ENCODE peak calls at places on chromosomes 16 and 17, in nine cellular contexts. K, E, S, W, X, N, Z, R and L are unnamed samples.

GRCh38 chr16:65751622-65752598 is 614.6 kb upstream of the CDH5 start:
- DNase-seq in W (no peak), N (no peak), S (no peak), E (peak), R (no peak), X (no peak), K (no peak), Z (no peak), L (no peak)

GRCh38 chr16:67668495-67669157 is 2.0 kb downstream of the C16orf86 start:
- DNase-seq in W (no peak), K (no peak), Z (no peak), X (no peak), R (peak), N (no peak), S (no peak), E (no peak), L (no peak)

GRCh38 chr16:50154369-50154947 is 1.4 kb downstream of the TENT4B start:
- DNase-seq in X (peak), E (peak), W (no peak), N (peak), K (peak), S (peak), Z (no peak), R (no peak), L (no peak)

GRCh38 chr17:61251939-61252865 is 147.4 kb upstream of the TBX2 start:
- DNase-seq in S (peak), E (peak), R (no peak), N (no peak), W (no peak), K (peak), Z (peak), X (peak), L (peak)

GRCh38 chr17:64599187-64599676 is 62.9 kb downstream of the SMURF2 start:
- DNase-seq in K (no peak), W (peak), Z (no peak), E (no peak), X (no peak), N (no peak), S (no peak), R (peak), L (no peak)

GRCh38 chr17:81553616-81554181 is 1.5 kb upstream of the FAAP100 start:
- DNase-seq in Z (no peak), K (peak), S (no peak), E (peak), R (no peak), N (peak), W (peak), X (peak), L (peak)

GRCh38 chr17:59425085-59425901 is 93.8 kb downstream of the YPEL2 start:
- DNase-seq in K (no peak), W (no peak), S (peak), E (peak), N (no peak), X (peak), Z (no peak), R (no peak), L (peak)

GRCh38 chr17:80119839-80120238 is 18.5 kb downstream of the GAA start:
- DNase-seq in W (no peak), S (no peak), X (no peak), K (no peak), R (no peak), E (no peak), Z (no peak), N (no peak), L (no peak)

GRCh38 chr16:81366316-81366932 is 51.7 kb downstream of the GAN start:
- DNase-seq in N (peak), R (peak), Z (peak), S (peak), K (peak), X (peak), E (peak), W (no peak), L (peak)

GRCh38 chr17:74282587-74283370 is 8.7 kb downstream of the DNAI2 start:
- DNase-seq in R (no peak), W (peak), N (peak), K (no peak), S (no peak), Z (no peak), X (no peak), E (no peak), L (no peak)

GRCh38 chr16:88116121-88116900 is 165.1 kb downstream of the BANP start:
- DNase-seq in K (peak), S (no peak), E (peak), N (no peak), R (no peak), X (no peak), Z (no peak), W (no peak), L (peak)

GRCh38 chr16:57471852-57472664 is 9.6 kb downstream of the POLR2C start:
- DNase-seq in S (no peak), R (no peak), W (no peak), N (no peak), E (no peak), K (no peak), X (no peak), Z (no peak), L (no peak)

GRCh38 chr17:33469911-33470310 is 176.8 kb upstream of the ASIC2 start:
- DNase-seq in W (no peak), Z (no peak), N (peak), S (no peak), X (peak), K (peak), E (peak), R (no peak), L (no peak)

GRCh38 chr17:77106874-77107358 is 33.9 kb upstream of the SEC14L1 start:
- DNase-seq in E (no peak), S (no peak), R (peak), W (no peak), Z (no peak), N (no peak), X (no peak), K (no peak), L (no peak)

GRCh38 chr17:57431415-57431814 is 175.1 kb downstream of the MSI2 start:
- DNase-seq in R (no peak), N (no peak), Z (no peak), X (no peak), E (no peak), K (no peak), S (no peak), W (no peak), L (no peak)

GRCh38 chr17:40516581-40517285 is 15.3 kb upstream of the TNS4 start:
- DNase-seq in R (peak), S (no peak), K (no peak), Z (no peak), X (peak), N (no peak), E (no peak), W (peak), L (no peak)

GRCh38 chr17:6660765-6661463 is 9.4 kb downstream of the C17orf100 start:
- DNase-seq in R (peak), Z (no peak), X (peak), W (no peak), N (no peak), K (no peak), E (no peak), S (peak), L (no peak)

GRCh38 chr16:69724981-69725479 is 1.3 kb downstream of the NQO1 start:
- DNase-seq in E (peak), K (no peak), Z (no peak), X (peak), R (no peak), W (no peak), N (no peak), S (no peak), L (no peak)

GRCh38 chr17:8005951-8006730 is 3.7 kb downstream of the GUCY2D start:
- DNase-seq in S (no peak), X (no peak), N (no peak), K (peak), R (peak), Z (no peak), E (no peak), W (no peak), L (no peak)

GRCh38 chr16:86302710-86303109 is 207.6 kb upstream of the FOXF1 start:
- DNase-seq in W (no peak), N (no peak), S (no peak), K (no peak), E (no peak), X (no peak), R (no peak), Z (no peak), L (no peak)

GRCh38 chr16:53852678-53853077 is 148.7 kb downstream of the FTO start:
- DNase-seq in K (no peak), E (no peak), W (no peak), X (no peak), N (no peak), S (no peak), R (no peak), Z (no peak), L (no peak)

GRCh38 chr16:69115361-69115760 is 9.9 kb downstream of the HAS3 start:
- DNase-seq in X (no peak), E (no peak), S (no peak), W (no peak), K (no peak), R (no peak), Z (no peak), N (no peak), L (no peak)

GRCh38 chr16:1548727-1549126 is 15.3 kb downstream of the TMEM204 start:
- DNase-seq in R (no peak), X (no peak), W (no peak), S (no peak), E (no peak), K (no peak), N (peak), Z (no peak), L (no peak)

GRCh38 chr17:53722407-53722806 is 100.3 kb upstream of the KIF2B start:
- DNase-seq in R (no peak), X (peak), N (peak), W (no peak), Z (peak), K (peak), E (peak), S (no peak), L (peak)

GRCh38 chr17:58947411-58948208 is 159.1 kb downstream of the TRIM37 start:
- DNase-seq in N (no peak), X (no peak), S (no peak), K (no peak), E (no peak), Z (no peak), W (no peak), R (no peak), L (no peak)

GRCh38 chr16:83953796-83954576 is 946 bp downstream of the OSGIN1 start:
- DNase-seq in Z (no peak), N (peak), X (no peak), K (peak), E (peak), S (peak), W (no peak), R (peak), L (no peak)

GRCh38 chr16:78748471-78748929 is 649.0 kb downstream of the WWOX start:
- DNase-seq in K (no peak), W (no peak), Z (no peak), S (no peak), E (no peak), R (no peak), X (no peak), N (peak), L (no peak)

GRCh38 chr17:37176683-37177082 is 199.1 kb upstream of the C17orf78 start:
- DNase-seq in S (peak), R (no peak), E (peak), Z (no peak), W (no peak), X (peak), K (peak), N (peak), L (no peak)

GRCh38 chr16:82954224-82954929 is 327.6 kb downstream of the CDH13 start:
- DNase-seq in Z (no peak), E (peak), S (no peak), X (peak), N (no peak), R (no peak), K (no peak), W (no peak), L (no peak)

GRCh38 chr16:70736454-70737376 is 50.9 kb upstream of the MTSS2 start:
- DNase-seq in R (peak), X (no peak), N (no peak), K (no peak), S (no peak), E (no peak), W (no peak), Z (no peak), L (no peak)

GRCh38 chr16:68197250-68197649 is 38.7 kb downstream of the ESRP2 start:
- DNase-seq in S (no peak), N (no peak), K (no peak), X (no peak), R (no peak), W (no peak), E (no peak), Z (no peak), L (no peak)

GRCh38 chr17:82400830-82401229 is 17.3 kb upstream of the HEXD start:
- DNase-seq in K (no peak), W (peak), S (peak), Z (no peak), X (no peak), E (no peak), N (no peak), R (peak), L (no peak)

GRCh38 chr16:2858245-2859025 is 465 bp upstream of the PRSS22 start:
- DNase-seq in K (no peak), W (no peak), N (peak), Z (no peak), X (no peak), S (no peak), R (no peak), E (no peak), L (no peak)